ENCODE peak calls at places on chromosomes 12 and 14, in eight cellular contexts. One of them, this sample, is unnamed.

GRCh38 chr12:130752692-130753230 is 36.7 kb upstream of the RIMBP2 start:
- DNase-seq in kidney: no peak
- DNase-seq in stimulated activated CD8-positive, alpha-beta memory T cell treated with anti-CD3 and anti-CD28 coated beads, Interleukin-4, amount 100 ng/mL, for 4 hours: no peak
- DNase-seq in stomach: no peak
- DNase-seq in HS-5: no peak
- DNase-seq in HTR-8/SVneo: no peak
- DNase-seq in AG10803: no peak
- DNase-seq in mesenteric fat pad: no peak
- DNase-seq in this sample: no peak

GRCh38 chr12:18139989-18140596 is 50.1 kb upstream of the RERGL start:
- DNase-seq in kidney: no peak
- DNase-seq in stimulated activated CD8-positive, alpha-beta memory T cell treated with anti-CD3 and anti-CD28 coated beads, Interleukin-4, amount 100 ng/mL, for 4 hours: no peak
- DNase-seq in stomach: no peak
- DNase-seq in HS-5: peak; percentile 26
- DNase-seq in HTR-8/SVneo: no peak
- DNase-seq in AG10803: peak; percentile 38
- DNase-seq in mesenteric fat pad: no peak
- DNase-seq in this sample: no peak

GRCh38 chr14:35134329-35135123 is 12.2 kb downstream of the PRORP start:
- DNase-seq in kidney: no peak
- DNase-seq in stimulated activated CD8-positive, alpha-beta memory T cell treated with anti-CD3 and anti-CD28 coated beads, Interleukin-4, amount 100 ng/mL, for 4 hours: no peak
- DNase-seq in stomach: no peak
- DNase-seq in HS-5: no peak
- DNase-seq in HTR-8/SVneo: no peak
- DNase-seq in AG10803: no peak
- DNase-seq in mesenteric fat pad: no peak
- DNase-seq in this sample: no peak

GRCh38 chr12:19746471-19746870 is 307.2 kb downstream of the AEBP2 start:
- DNase-seq in kidney: no peak
- DNase-seq in stimulated activated CD8-positive, alpha-beta memory T cell treated with anti-CD3 and anti-CD28 coated beads, Interleukin-4, amount 100 ng/mL, for 4 hours: no peak
- DNase-seq in stomach: no peak
- DNase-seq in HS-5: no peak
- DNase-seq in HTR-8/SVneo: no peak
- DNase-seq in AG10803: peak; percentile 21
- DNase-seq in mesenteric fat pad: no peak
- DNase-seq in this sample: no peak

GRCh38 chr12:42486407-42486806 is 103.1 kb downstream of the PRICKLE1 start:
- DNase-seq in kidney: no peak
- DNase-seq in stimulated activated CD8-positive, alpha-beta memory T cell treated with anti-CD3 and anti-CD28 coated beads, Interleukin-4, amount 100 ng/mL, for 4 hours: no peak
- DNase-seq in stomach: no peak
- DNase-seq in HS-5: no peak
- DNase-seq in HTR-8/SVneo: no peak
- DNase-seq in AG10803: no peak
- DNase-seq in mesenteric fat pad: no peak
- DNase-seq in this sample: no peak

GRCh38 chr14:60488175-60488574 is 2.3 kb upstream of the C14orf39 start:
- DNase-seq in kidney: no peak
- DNase-seq in stimulated activated CD8-positive, alpha-beta memory T cell treated with anti-CD3 and anti-CD28 coated beads, Interleukin-4, amount 100 ng/mL, for 4 hours: no peak
- DNase-seq in stomach: no peak
- DNase-seq in HS-5: no peak
- DNase-seq in HTR-8/SVneo: no peak
- DNase-seq in AG10803: no peak
- DNase-seq in mesenteric fat pad: no peak
- DNase-seq in this sample: no peak

GRCh38 chr14:101200008-101200649 is 296.6 kb upstream of the RTL1 start:
- DNase-seq in kidney: peak; percentile 35
- DNase-seq in stimulated activated CD8-positive, alpha-beta memory T cell treated with anti-CD3 and anti-CD28 coated beads, Interleukin-4, amount 100 ng/mL, for 4 hours: no peak
- DNase-seq in stomach: no peak
- DNase-seq in HS-5: no peak
- DNase-seq in HTR-8/SVneo: no peak
- DNase-seq in AG10803: no peak
- DNase-seq in mesenteric fat pad: peak; percentile 72
- DNase-seq in this sample: no peak

GRCh38 chr14:61379639-61380184 is 58.3 kb downstream of the PRKCH start:
- DNase-seq in kidney: no peak
- DNase-seq in stimulated activated CD8-positive, alpha-beta memory T cell treated with anti-CD3 and anti-CD28 coated beads, Interleukin-4, amount 100 ng/mL, for 4 hours: no peak
- DNase-seq in stomach: no peak
- DNase-seq in HS-5: no peak
- DNase-seq in HTR-8/SVneo: no peak
- DNase-seq in AG10803: no peak
- DNase-seq in mesenteric fat pad: no peak
- DNase-seq in this sample: no peak

GRCh38 chr12:69988601-69989194 is 163.7 kb downstream of the MYRFL start:
- DNase-seq in kidney: no peak
- DNase-seq in stimulated activated CD8-positive, alpha-beta memory T cell treated with anti-CD3 and anti-CD28 coated beads, Interleukin-4, amount 100 ng/mL, for 4 hours: no peak
- DNase-seq in stomach: no peak
- DNase-seq in HS-5: no peak
- DNase-seq in HTR-8/SVneo: peak; percentile 27
- DNase-seq in AG10803: peak; percentile 87
- DNase-seq in mesenteric fat pad: no peak
- DNase-seq in this sample: no peak

GRCh38 chr14:104603623-104604401 is 760 bp downstream of the TMEM179 start:
- DNase-seq in kidney: no peak
- DNase-seq in stimulated activated CD8-positive, alpha-beta memory T cell treated with anti-CD3 and anti-CD28 coated beads, Interleukin-4, amount 100 ng/mL, for 4 hours: no peak
- DNase-seq in stomach: no peak
- DNase-seq in HS-5: no peak
- DNase-seq in HTR-8/SVneo: no peak
- DNase-seq in AG10803: no peak
- DNase-seq in mesenteric fat pad: peak; percentile 82
- DNase-seq in this sample: no peak

GRCh38 chr12:27542628-27543027 is 18.6 kb downstream of the PPFIBP1 start:
- DNase-seq in kidney: no peak
- DNase-seq in stimulated activated CD8-positive, alpha-beta memory T cell treated with anti-CD3 and anti-CD28 coated beads, Interleukin-4, amount 100 ng/mL, for 4 hours: no peak
- DNase-seq in stomach: no peak
- DNase-seq in HS-5: peak; percentile 15
- DNase-seq in HTR-8/SVneo: peak; percentile 71
- DNase-seq in AG10803: peak; percentile 98
- DNase-seq in mesenteric fat pad: no peak
- DNase-seq in this sample: no peak

GRCh38 chr14:61609143-61609851 is 86.0 kb upstream of the HIF1A start:
- DNase-seq in kidney: no peak
- DNase-seq in stimulated activated CD8-positive, alpha-beta memory T cell treated with anti-CD3 and anti-CD28 coated beads, Interleukin-4, amount 100 ng/mL, for 4 hours: no peak
- DNase-seq in stomach: no peak
- DNase-seq in HS-5: no peak
- DNase-seq in HTR-8/SVneo: no peak
- DNase-seq in AG10803: peak; percentile 83
- DNase-seq in mesenteric fat pad: no peak
- DNase-seq in this sample: no peak

This sample was measured in effector CD8-positive, alpha-beta T cell.